ENCODE peak calls at places on chromosomes 3 and 15, in ten cellular contexts. E is RWPE2; M is CD8-positive, alpha-beta T cell; R is lower leg skin; A is GM12865; W is WERI-Rb-1; Q is GM23338; Z is IMR-90; J is astrocyte of the cerebellum; Y is thoracic aorta. L is an unnamed sample.

GRCh38 chr3:27573780-27574437 is 89.7 kb upstream of the SLC4A7 start:
- DNase-seq in M (no peak), R (no peak), Z (peak), A (no peak), W (no peak), E (no peak), Q (no peak), Y (no peak), J (no peak), L (no peak)

GRCh38 chr15:60419752-60420151 is 22.0 kb upstream of the ANXA2 start:
- DNase-seq in W (no peak), R (no peak), J (no peak), Z (peak), E (no peak), Q (no peak), Y (no peak), M (no peak), A (no peak), L (no peak)

GRCh38 chr3:36969540-36970432 is 23.1 kb downstream of the EPM2AIP1 start:
- DNase-seq in Y (no peak), A (peak), Z (peak), E (peak), J (no peak), W (peak), M (peak), R (peak), Q (peak), L (no peak)

GRCh38 chr3:138401834-138402233 is 32.6 kb upstream of the ESYT3 start:
- DNase-seq in J (no peak), Y (no peak), A (no peak), M (no peak), W (no peak), Z (no peak), R (no peak), E (no peak), Q (no peak), L (no peak)

GRCh38 chr3:41997702-41998551 is 36.0 kb upstream of the ULK4 start:
- DNase-seq in Q (peak), W (peak), Y (no peak), M (no peak), J (no peak), R (no peak), A (peak), Z (peak), E (no peak), L (no peak)

GRCh38 chr15:82030191-82030590 is 15.6 kb downstream of the MEX3B start:
- DNase-seq in Y (no peak), J (no peak), A (no peak), W (no peak), Q (no peak), E (no peak), Z (no peak), M (no peak), R (no peak), L (no peak)

GRCh38 chr15:72197045-72197459 is 535 bp downstream of the GRAMD2A start:
- DNase-seq in Z (no peak), W (peak), R (peak), Y (no peak), M (no peak), J (no peak), A (no peak), E (no peak), Q (peak), L (no peak)

GRCh38 chr3:132399054-132399929 is 18.0 kb upstream of the DNAJC13 start:
- DNase-seq in R (no peak), J (peak), Q (peak), A (peak), Y (no peak), Z (peak), E (no peak), W (peak), M (no peak), L (no peak)

GRCh38 chr15:43930556-43930955 is 103.8 kb downstream of the WDR76 start:
- DNase-seq in Q (no peak), Y (no peak), R (no peak), M (no peak), J (no peak), E (no peak), W (no peak), A (peak), Z (no peak), L (no peak)

GRCh38 chr3:132256984-132257383 is 60.2 kb upstream of the ACP3 start:
- DNase-seq in R (no peak), Q (peak), Z (peak), M (no peak), E (no peak), Y (no peak), J (no peak), A (no peak), W (peak), L (no peak)

GRCh38 chr15:41263891-41264351 is 32.9 kb downstream of the CHP1 start:
- DNase-seq in M (no peak), E (no peak), J (no peak), Z (peak), W (peak), R (peak), A (no peak), Y (no peak), Q (peak), L (no peak)

GRCh38 chr3:157447026-157447694 is 10.5 kb downstream of the PTX3 start:
- DNase-seq in R (no peak), Y (no peak), M (no peak), Q (peak), A (no peak), J (no peak), E (no peak), Z (peak), W (no peak), L (no peak)

GRCh38 chr3:134974621-134975020 is 179.6 kb downstream of the EPHB1 start:
- DNase-seq in Q (no peak), Y (no peak), E (no peak), M (no peak), W (no peak), A (no peak), Z (no peak), R (no peak), J (no peak), L (no peak)

GRCh38 chr3:44962606-44963393 is 13.2 kb downstream of the ZDHHC3 start:
- DNase-seq in Y (no peak), A (no peak), Q (no peak), J (no peak), R (no peak), E (no peak), W (no peak), Z (peak), M (no peak), L (no peak)

GRCh38 chr3:197501879-197502620 is 53.7 kb downstream of the BDH1 start:
- DNase-seq in A (peak), E (no peak), W (peak), Q (peak), R (no peak), Z (peak), M (no peak), Y (no peak), J (no peak), L (peak)

GRCh38 chr3:66029443-66029842 is 9.3 kb downstream of the MAGI1 start:
- DNase-seq in Q (no peak), Z (peak), M (no peak), E (no peak), Y (no peak), J (no peak), W (no peak), R (no peak), A (no peak), L (no peak)

GRCh38 chr3:114506622-114507300 is 212.9 kb downstream of the TIGIT start:
- DNase-seq in Y (no peak), Q (no peak), Z (peak), R (no peak), J (no peak), A (no peak), W (no peak), E (no peak), M (no peak), L (no peak)

GRCh38 chr3:149432149-149432548 is 42.3 kb upstream of the TM4SF4 start:
- DNase-seq in W (no peak), Z (no peak), R (no peak), A (no peak), Q (no peak), Y (no peak), M (no peak), J (no peak), E (no peak), L (no peak)

GRCh38 chr3:53219897-53220483 is 35.8 kb downstream of the TKT start:
- DNase-seq in E (no peak), J (peak), Q (peak), Y (no peak), A (peak), Z (peak), M (peak), R (peak), W (peak), L (peak)

GRCh38 chr15:99130314-99130713 is 25.4 kb downstream of the SYNM start:
- DNase-seq in Z (no peak), W (no peak), Y (no peak), A (no peak), M (no peak), R (peak), J (no peak), E (no peak), Q (no peak), L (no peak)

GRCh38 chr3:123576119-123576518 is 8.7 kb downstream of the HACD2 start:
- DNase-seq in W (no peak), M (no peak), Q (no peak), R (no peak), A (peak), J (no peak), Y (no peak), E (no peak), Z (peak), L (no peak)

GRCh38 chr3:152197937-152198336 is 70.8 kb upstream of the MBNL1 start:
- DNase-seq in E (no peak), Q (no peak), W (no peak), Y (no peak), A (peak), M (no peak), Z (no peak), R (no peak), J (no peak), L (no peak)

GRCh38 chr15:74402873-74403589 is 30.7 kb downstream of the SEMA7A start:
- DNase-seq in Q (no peak), A (peak), Z (no peak), E (no peak), W (no peak), J (no peak), R (no peak), M (peak), Y (no peak), L (peak)

GRCh38 chr3:46098319-46098761 is 71.1 kb upstream of the XCR1 start:
- DNase-seq in E (no peak), A (peak), W (no peak), Y (no peak), R (no peak), Q (no peak), J (peak), Z (peak), M (peak), L (peak)

GRCh38 chr3:110027446-110027845 is 690.1 kb upstream of the DPPA4 start:
- DNase-seq in R (no peak), W (no peak), E (no peak), M (no peak), J (peak), Y (no peak), Z (peak), A (no peak), Q (no peak), L (no peak)

GRCh38 chr15:64701051-64701450 is 74.3 kb downstream of the RBPMS2 start:
- DNase-seq in R (no peak), E (no peak), M (no peak), Y (no peak), A (no peak), J (no peak), Z (no peak), W (no peak), Q (peak), L (no peak)

GRCh38 chr3:135240426-135240825 is 445.4 kb downstream of the EPHB1 start:
- DNase-seq in W (peak), R (no peak), Y (no peak), E (no peak), M (no peak), Z (no peak), Q (peak), J (no peak), A (peak), L (no peak)

GRCh38 chr3:148955544-148956346 is 35.6 kb upstream of the GYG1 start:
- DNase-seq in E (no peak), A (peak), Y (peak), M (no peak), W (peak), J (peak), Z (peak), Q (peak), R (no peak), L (peak)

GRCh38 chr3:197445886-197446631 is 109.7 kb downstream of the BDH1 start:
- DNase-seq in Q (no peak), W (no peak), Y (no peak), R (no peak), J (no peak), A (no peak), Z (no peak), M (no peak), E (no peak), L (no peak)

DNA sequence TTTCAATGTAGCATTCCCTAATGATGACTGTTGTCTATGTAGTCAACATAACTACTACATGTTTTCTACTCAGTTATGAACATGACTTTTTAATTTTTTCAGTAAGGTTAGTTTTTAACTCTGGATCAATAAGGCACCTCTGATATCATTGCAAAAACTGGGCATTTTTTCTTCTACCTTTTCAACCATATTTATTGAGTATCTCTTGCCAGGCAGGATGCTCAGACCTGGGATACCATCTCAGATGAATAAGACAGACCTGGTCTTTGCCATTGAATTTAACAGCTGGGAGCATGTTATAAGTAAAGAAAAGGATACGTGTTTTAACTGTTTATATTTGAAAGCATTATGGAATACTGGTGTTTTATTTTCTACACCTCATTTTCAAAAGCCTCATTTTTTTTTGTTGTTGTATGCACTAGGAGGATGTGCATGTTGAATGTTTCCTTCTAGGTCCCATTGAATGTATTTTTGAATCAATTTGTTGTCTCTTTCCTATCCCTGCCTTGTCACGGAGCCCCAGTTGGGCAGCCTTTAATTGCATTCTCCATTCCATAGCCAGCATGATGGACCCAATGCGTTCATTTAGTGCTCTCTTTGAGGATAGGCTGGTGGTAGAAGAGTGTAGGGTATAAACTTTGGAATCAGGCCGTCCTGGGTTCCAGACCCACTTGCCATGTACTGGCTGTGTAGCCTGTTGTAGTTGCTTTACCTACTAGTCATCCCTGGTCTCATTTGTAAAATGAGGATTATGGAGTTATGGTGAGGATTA is 3.7 kb downstream of the TGFBR2 start:
- DNase-seq in E (no peak), Z (no peak), W (no peak), R (no peak), J (no peak), Y (no peak), Q (no peak), A (no peak), M (no peak), L (no peak)
- H3K4me3 ChIP-seq in E (peak), Z (no peak), W (no peak), R (no peak), J (no peak), Y (peak), Q (no peak), A (no peak), M (peak), L (no peak)

GRCh38 chr15:26772588-26773484 is at the start of gene GABRB3:
- DNase-seq in Q (peak), M (no peak), Y (no peak), R (no peak), A (no peak), E (no peak), Z (no peak), W (peak), J (no peak), L (peak)
- H3K4me3 ChIP-seq in Q (peak), M (no peak), Y (peak), R (no peak), A (no peak), E (peak), Z (peak), W (peak), J (peak), L (no peak)

DNA sequence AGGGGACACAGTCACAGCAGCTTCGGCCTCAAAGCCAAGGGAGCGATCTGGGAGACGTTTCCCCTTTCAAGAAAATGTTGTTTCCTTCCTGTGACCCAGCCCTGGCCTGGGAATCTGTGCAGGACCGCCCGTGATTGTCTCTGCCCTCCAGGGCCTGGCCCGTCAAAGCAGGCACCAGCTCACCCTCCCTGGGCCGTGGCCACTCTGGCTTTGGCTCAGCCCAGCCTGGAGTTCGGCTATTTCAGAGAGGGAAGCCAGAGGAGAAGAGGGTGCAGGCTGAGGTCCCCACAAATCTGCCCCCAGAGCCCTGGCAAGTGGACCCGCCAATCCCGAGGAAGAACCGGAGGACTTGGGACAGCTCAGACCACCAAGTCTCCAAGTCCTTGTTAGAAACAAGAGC is 12.7 kb downstream of the GATA2 start:
- DNase-seq in Q (no peak), M (no peak), A (no peak), Y (no peak), J (no peak), W (no peak), R (no peak), E (no peak), Z (no peak), L (no peak)
- H3K4me3 ChIP-seq in Q (no peak), M (no peak), A (no peak), Y (no peak), J (no peak), W (no peak), R (no peak), E (no peak), Z (no peak), L (no peak)

GRCh38 chr3:169597083-169597609 is 66.4 kb downstream of the MECOM start:
- DNase-seq in E (no peak), Z (no peak), M (no peak), W (no peak), A (no peak), J (no peak), Y (no peak), R (no peak), Q (no peak), L (no peak)

GRCh38 chr3:169594402-169594801 is 69.1 kb downstream of the MECOM start:
- DNase-seq in A (no peak), E (no peak), Q (peak), W (no peak), Z (no peak), M (no peak), R (no peak), J (no peak), Y (no peak), L (no peak)

GRCh38 chr3:169591159-169591951 is 72.2 kb downstream of the MECOM start:
- DNase-seq in A (no peak), J (no peak), R (no peak), Y (no peak), E (no peak), M (no peak), Q (no peak), W (no peak), Z (no peak), L (peak)

GRCh38 chr3:169596126-169596525 is 67.4 kb downstream of the MECOM start:
- DNase-seq in Z (no peak), Y (no peak), R (no peak), Q (no peak), J (no peak), M (no peak), W (no peak), E (no peak), A (no peak), L (no peak)

GRCh38 chr3:169591983-169592644 is 71.4 kb downstream of the MECOM start:
- DNase-seq in J (peak), W (no peak), A (peak), Y (no peak), E (no peak), Z (peak), Q (no peak), R (no peak), M (no peak), L (peak)
- H3K4me3 ChIP-seq in J (no peak), W (no peak), A (no peak), Y (peak), E (no peak), Z (no peak), Q (no peak), R (no peak), M (no peak), L (no peak)

GRCh38 chr3:112508860-112509259 is 9.6 kb upstream of the BTLA start:
- DNase-seq in J (no peak), W (no peak), Z (no peak), A (no peak), E (no peak), R (no peak), Y (no peak), M (no peak), Q (no peak), L (no peak)

GRCh38 chr3:112508261-112508660 is 9.0 kb upstream of the BTLA start:
- DNase-seq in E (no peak), Y (no peak), Q (no peak), J (no peak), A (no peak), W (no peak), Z (no peak), R (no peak), M (no peak), L (no peak)

GRCh38 chr3:112503304-112503972 is 4.2 kb upstream of the BTLA start:
- DNase-seq in Y (no peak), W (no peak), J (no peak), Z (no peak), E (no peak), A (no peak), Q (no peak), R (no peak), M (no peak), L (no peak)

GRCh38 chr3:112504123-112504522 is 4.9 kb upstream of the BTLA start:
- DNase-seq in Q (no peak), E (no peak), J (no peak), R (no peak), Z (no peak), Y (no peak), W (no peak), A (no peak), M (no peak), L (no peak)

GRCh38 chr3:112505907-112506306 is 6.6 kb upstream of the BTLA start:
- DNase-seq in J (no peak), Q (no peak), M (no peak), Y (no peak), A (no peak), R (no peak), E (no peak), Z (no peak), W (no peak), L (no peak)
- H3K4me3 ChIP-seq in J (no peak), Q (no peak), M (no peak), Y (no peak), A (no peak), R (no peak), E (no peak), Z (no peak), W (no peak), L (no peak)

DNA sequence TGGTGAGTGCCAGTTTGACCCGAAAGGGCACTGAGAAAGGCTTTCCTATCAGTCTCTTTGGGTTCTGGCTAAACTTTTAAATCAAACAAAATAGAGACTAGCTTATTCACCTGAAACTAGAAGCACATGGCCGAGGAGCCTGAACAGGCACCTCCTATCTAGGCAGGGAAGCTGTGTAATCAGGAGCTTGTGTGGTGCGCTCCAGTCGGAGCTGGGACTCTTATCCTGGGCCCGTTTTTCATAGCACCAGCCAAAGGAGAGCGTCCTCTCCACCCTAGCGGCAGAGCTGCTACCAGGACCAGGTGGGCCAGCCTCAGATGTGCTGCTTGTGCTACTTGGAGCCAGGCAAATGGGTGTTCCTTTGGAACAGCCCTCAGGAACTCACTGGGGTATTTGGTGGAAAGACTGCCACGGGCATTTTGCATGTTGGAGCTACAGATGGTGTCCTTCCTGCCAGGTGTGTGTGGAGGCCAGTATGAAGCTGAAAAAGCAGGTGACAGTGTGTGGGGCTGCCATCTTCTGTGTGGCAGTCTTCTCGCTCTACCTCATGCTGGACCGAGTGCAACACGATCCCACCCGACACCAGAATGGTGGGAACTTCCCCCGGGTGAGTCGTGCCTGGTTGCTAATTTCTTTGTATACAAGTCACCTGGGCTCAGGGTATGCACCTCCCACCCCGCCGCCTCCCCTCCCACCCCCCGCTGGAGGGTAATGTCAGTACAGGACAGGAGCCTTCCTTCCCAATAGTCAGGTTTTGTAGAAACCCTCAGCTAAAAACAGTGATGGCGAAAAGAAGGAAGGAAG is 833 bp downstream of the MAN2A2 start:
- DNase-seq in Q (peak), Y (no peak), R (no peak), A (peak), W (peak), Z (no peak), J (peak), M (no peak), E (no peak), L (peak)
- H3K4me3 ChIP-seq in Q (peak), Y (peak), R (peak), A (peak), W (no peak), Z (peak), J (peak), M (peak), E (peak), L (no peak)